ENCODE peak calls at places on chromosomes 16 and 17, in six cellular contexts. A is GM12891, C is H1, W is GM12878, B is K562, R is HepG2. X is an unnamed sample.

GRCh38 chr17:39966771-39967170 is 4.0 kb downstream of the GSDMA start:
- DNase-seq in A (no peak), C (no peak), W (no peak), B (no peak), R (no peak), X (no peak)

GRCh38 chr16:88533945-88534641 is 36.1 kb upstream of the ZC3H18 start:
- DNase-seq in A (peak; percentile 90), C (peak; percentile 87), W (no peak), B (no peak), R (no peak), X (peak; percentile 95)

GRCh38 chr16:57508084-57508425 is 21.8 kb upstream of the DOK4 start:
- DNase-seq in A (no peak), C (no peak), W (no peak), B (no peak), R (no peak), X (no peak)

GRCh38 chr17:14359251-14359939 is 58.5 kb downstream of the HS3ST3B1 start:
- DNase-seq in A (no peak), C (no peak), W (peak; percentile 26), B (no peak), R (peak; percentile 52), X (peak; percentile 44)

GRCh38 chr17:63537001-63537400 is 13.3 kb upstream of the DCAF7 start:
- DNase-seq in A (no peak), C (no peak), W (no peak), B (no peak), R (no peak), X (no peak)

GRCh38 chr16:77359065-77359502 is 75.8 kb downstream of the ADAMTS18 start:
- DNase-seq in A (no peak), C (no peak), W (no peak), B (no peak), R (peak; percentile 96), X (no peak)

GRCh38 chr17:80866050-80866793 is 125.4 kb upstream of the CHMP6 start:
- DNase-seq in A (no peak), C (peak; percentile 83), W (peak; percentile 31), B (peak; percentile 68), R (peak; percentile 56), X (no peak)

GRCh38 chr16:53266156-53266555 is 168.1 kb upstream of the RBL2 start:
- DNase-seq in A (no peak), C (no peak), W (no peak), B (no peak), R (no peak), X (no peak)

GRCh38 chr16:88662222-88662842 is 559 bp downstream of the MVD start:
- DNase-seq in A (no peak), C (no peak), W (no peak), B (peak; percentile 54), R (no peak), X (no peak)

GRCh38 chr17:70137451-70138230 is 31.7 kb upstream of the KCNJ2 start:
- DNase-seq in A (peak; percentile 31), C (no peak), W (peak; percentile 70), B (no peak), R (no peak), X (peak; percentile 28)

GRCh38 chr16:77335652-77336234 is 99.1 kb downstream of the ADAMTS18 start:
- DNase-seq in A (no peak), C (peak; percentile 48), W (no peak), B (no peak), R (no peak), X (no peak)

GRCh38 chr17:34090593-34090992 is 164.5 kb upstream of the CCL2 start:
- DNase-seq in A (no peak), C (no peak), W (no peak), B (no peak), R (no peak), X (no peak)

GRCh38 chr16:88489163-88489721 is 36.2 kb downstream of the ZFPM1 start:
- DNase-seq in A (no peak), C (no peak), W (no peak), B (no peak), R (no peak), X (no peak)

GRCh38 chr16:84526794-84527485 is 22.5 kb upstream of the MEAK7 start:
- DNase-seq in A (no peak), C (no peak), W (no peak), B (no peak), R (no peak), X (no peak)

GRCh38 chr16:84520778-84521770 is 16.6 kb upstream of the MEAK7 start:
- DNase-seq in A (no peak), C (no peak), W (no peak), B (no peak), R (no peak), X (no peak)

GRCh38 chr16:84527486-84528269 is 23.2 kb upstream of the MEAK7 start:
- DNase-seq in A (no peak), C (no peak), W (no peak), B (no peak), R (no peak), X (no peak)

GRCh38 chr16:84528317-84528716 is 23.9 kb upstream of the MEAK7 start:
- DNase-seq in A (no peak), C (no peak), W (no peak), B (no peak), R (no peak), X (no peak)

GRCh38 chr16:84524346-84524920 is 20.0 kb upstream of the MEAK7 start:
- DNase-seq in A (no peak), C (no peak), W (no peak), B (no peak), R (no peak), X (no peak)
- TF ChIP-seq TAF1 in A (no peak), C (no peak), W (no peak), B (no peak), R (no peak), X (no peak)

GRCh38 chr16:29995330-29995910 is at the start of gene HIRIP3:
- DNase-seq in A (peak; percentile 91), C (peak; percentile 88), W (peak; percentile 35), B (peak; percentile 79), R (peak; percentile 66), X (peak; percentile 91)
- TF ChIP-seq POLR2AphosphoS5 in A (peak; percentile 18), C (peak; percentile 79), W (peak; percentile 33), B (no peak), R (peak; percentile 30), X (peak; percentile 59)

DNA sequence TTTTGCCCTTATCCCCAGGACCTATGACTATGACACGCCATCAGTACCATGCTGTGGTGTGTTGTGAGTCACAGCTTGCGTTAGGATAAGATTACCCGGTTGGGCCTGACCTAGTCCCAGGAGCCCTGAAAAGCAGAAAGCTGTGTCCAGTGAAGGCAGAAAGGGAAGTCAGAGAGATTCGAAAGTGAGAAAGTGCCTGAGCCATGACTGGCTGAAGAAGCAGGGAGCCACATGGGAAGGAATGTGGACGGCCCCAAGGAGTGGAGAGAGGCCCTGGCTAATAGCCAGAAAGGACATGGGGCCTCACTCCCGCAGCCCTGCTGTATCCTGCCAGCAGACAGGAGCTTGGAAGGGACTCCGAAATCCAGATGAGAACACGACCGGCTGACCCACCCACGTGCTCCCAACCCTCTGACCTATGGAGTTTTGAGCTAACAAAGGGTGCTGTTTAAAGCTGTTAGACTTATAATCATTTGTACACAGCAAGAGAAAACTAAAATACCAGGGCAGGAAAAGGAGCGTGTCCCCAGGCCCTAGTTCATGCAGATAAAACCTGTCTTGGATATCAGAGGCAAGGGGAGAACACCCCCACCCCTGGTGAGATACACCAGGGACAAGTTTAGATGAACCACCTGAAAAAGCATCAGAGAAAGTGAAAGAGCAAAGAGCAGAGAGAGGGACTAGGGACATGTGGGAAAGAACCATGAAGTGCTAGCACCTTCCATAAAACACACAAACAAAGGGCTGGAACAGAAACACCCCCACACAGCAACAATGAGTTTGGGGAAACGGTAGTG is 115.3 kb downstream of the SLC39A11 start:
- DNase-seq in A (no peak), C (no peak), W (peak; percentile 38), B (peak; percentile 52), R (no peak), X (peak; percentile 27)
- TF ChIP-seq POLR2A in A (no peak), C (no peak), W (no peak), B (no peak), R (no peak), X (no peak)

DNA sequence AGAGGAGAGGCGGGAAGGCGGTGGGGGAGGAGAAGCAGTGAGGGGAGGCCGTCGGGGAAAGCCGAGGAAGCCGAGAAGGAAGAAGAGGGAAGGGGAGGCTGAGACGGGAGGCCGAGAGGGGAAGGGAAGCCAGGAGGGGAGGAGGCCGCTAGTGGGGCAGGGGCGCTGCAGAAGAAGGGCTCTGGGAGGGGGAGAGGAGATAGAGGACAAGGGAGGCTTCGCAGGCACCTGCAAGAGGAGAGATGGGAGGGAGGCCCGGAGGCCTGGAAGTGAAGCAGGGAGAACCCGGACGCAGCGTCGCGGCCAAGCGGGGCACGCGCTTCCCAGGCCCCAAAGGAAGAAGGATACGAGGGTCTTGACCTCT is 2.3 kb downstream of the C17orf58 start:
- DNase-seq in A (no peak), C (peak; percentile 75), W (no peak), B (no peak), R (peak; percentile 28), X (peak; percentile 29)
- TF ChIP-seq TAF1 in A (no peak), C (no peak), W (no peak), B (no peak), R (no peak), X (no peak)

GRCh38 chr16:86388976-86389375 is 121.4 kb upstream of the FOXF1 start:
- DNase-seq in A (no peak), C (no peak), W (no peak), B (no peak), R (no peak), X (no peak)

GRCh38 chr16:86384980-86385379 is 125.3 kb upstream of the FOXF1 start:
- DNase-seq in A (no peak), C (no peak), W (no peak), B (no peak), R (no peak), X (no peak)

GRCh38 chr16:86390335-86390734 is 120.0 kb upstream of the FOXF1 start:
- DNase-seq in A (no peak), C (no peak), W (no peak), B (no peak), R (no peak), X (no peak)

GRCh38 chr16:86389566-86390328 is 120.6 kb upstream of the FOXF1 start:
- DNase-seq in A (no peak), C (no peak), W (no peak), B (no peak), R (no peak), X (no peak)

GRCh38 chr16:86387461-86388440 is 122.6 kb upstream of the FOXF1 start:
- DNase-seq in A (no peak), C (no peak), W (no peak), B (peak; percentile 26), R (no peak), X (no peak)
- TF ChIP-seq POLR2AphosphoS5 in A (no peak), C (no peak), W (no peak), B (no peak), R (no peak), X (no peak)